ENCODE peak calls at places on chromosome 11, in five cellular contexts. J is neural progenitor cell, C is dermis microvascular lymphatic vessel endothelial cell, R is ELF-1, N is mammary epithelial cell. I is an unnamed sample.

GRCh38 chr11:134663506-134664313 is 251.7 kb upstream of the B3GAT1 start:
- DNase-seq in C (no peak), J (no peak), R (no peak), N (no peak), I (no peak)

GRCh38 chr11:36372101-36372767 is 76.1 kb downstream of the PRR5L start:
- DNase-seq in C (no peak), N (no peak), R (no peak), J (no peak), I (no peak)

GRCh38 chr11:62025429-62026105 is 58.1 kb upstream of the FTH1 start:
- DNase-seq in R (peak), J (no peak), N (peak), C (peak), I (peak)

GRCh38 chr11:122149232-122149631 is 33.2 kb upstream of the BLID start:
- DNase-seq in N (no peak), J (no peak), R (no peak), C (no peak), I (no peak)

GRCh38 chr11:12094872-12095800 is 15.3 kb upstream of the MICAL2 start:
- DNase-seq in N (peak), J (no peak), R (no peak), C (peak), I (no peak)

GRCh38 chr11:83070044-83070877 is 1.4 kb downstream of the RAB30 start:
- DNase-seq in J (peak), N (peak), C (peak), R (peak), I (no peak)

GRCh38 chr11:34185926-34186841 is 80.8 kb downstream of the NAT10 start:
- DNase-seq in J (peak), C (no peak), R (peak), N (no peak), I (no peak)

GRCh38 chr11:1178906-1179305 is 21.2 kb downstream of the MUC5AC start:
- DNase-seq in N (no peak), R (no peak), C (no peak), J (no peak), I (no peak)

GRCh38 chr11:848988-849824 is 6.6 kb downstream of the TSPAN4 start:
- DNase-seq in R (peak), C (peak), N (no peak), J (peak), I (no peak)

GRCh38 chr11:112128483-112129121 is 35.3 kb downstream of the IL18 start:
- DNase-seq in J (no peak), C (peak), N (peak), R (no peak), I (no peak)

GRCh38 chr11:110908401-110909106 is 196.3 kb upstream of the ARHGAP20 start:
- DNase-seq in N (peak), C (no peak), J (no peak), R (no peak), I (no peak)

GRCh38 chr11:117410861-117411725 is 83.4 kb downstream of the CEP164 start:
- DNase-seq in J (no peak), C (no peak), R (peak), N (no peak), I (no peak)

GRCh38 chr11:112564228-112564955 is 303.7 kb upstream of the PLET1 start:
- DNase-seq in N (peak), R (peak), J (no peak), C (peak), I (no peak)

I was measured in stimulated activated naive CD4-positive, alpha-beta T cell.